ENCODE peak calls at places on chromosome 10, in five cellular contexts. One of them, this sample, is unnamed.

GRCh38 chr10:102167861-102168260 is 15.7 kb downstream of the NOLC1 start:
- DNase-seq in gastrocnemius medialis: no peak
- DNase-seq in GM23338: no peak
- DNase-seq in Calu3: no peak
- DNase-seq in colonic mucosa: no peak
- DNase-seq in this sample: no peak

GRCh38 chr10:73983096-73984047 is 14.5 kb upstream of the VCL start:
- DNase-seq in gastrocnemius medialis: no peak
- DNase-seq in GM23338: no peak
- DNase-seq in Calu3: no peak
- DNase-seq in colonic mucosa: no peak
- DNase-seq in this sample: no peak

GRCh38 chr10:2851544-2851943 is 215.8 kb upstream of the PFKP start:
- DNase-seq in gastrocnemius medialis: no peak
- DNase-seq in GM23338: no peak
- DNase-seq in Calu3: no peak
- DNase-seq in colonic mucosa: no peak
- DNase-seq in this sample: no peak

GRCh38 chr10:106795619-106796018 is 368.9 kb downstream of the SORCS1 start:
- DNase-seq in gastrocnemius medialis: no peak
- DNase-seq in GM23338: peak; percentile 74
- DNase-seq in Calu3: no peak
- DNase-seq in colonic mucosa: peak; percentile 22
- DNase-seq in this sample: no peak

GRCh38 chr10:86730227-86730626 is 26.2 kb upstream of the BMPR1A start:
- DNase-seq in gastrocnemius medialis: no peak
- DNase-seq in GM23338: no peak
- DNase-seq in Calu3: no peak
- DNase-seq in colonic mucosa: peak; percentile 77
- DNase-seq in this sample: no peak

GRCh38 chr10:88707429-88708110 is 1.5 kb downstream of the LIPK start:
- DNase-seq in gastrocnemius medialis: no peak
- DNase-seq in GM23338: no peak
- DNase-seq in Calu3: peak; percentile 22
- DNase-seq in colonic mucosa: no peak
- DNase-seq in this sample: no peak

GRCh38 chr10:20256969-20257368 is 440.7 kb downstream of the PLXDC2 start:
- DNase-seq in gastrocnemius medialis: no peak
- DNase-seq in GM23338: peak; percentile 30
- DNase-seq in Calu3: no peak
- DNase-seq in colonic mucosa: no peak
- DNase-seq in this sample: no peak

GRCh38 chr10:51063659-51064535 is 10.4 kb upstream of the PRKG1 start:
- DNase-seq in gastrocnemius medialis: no peak
- DNase-seq in GM23338: peak; percentile 70
- DNase-seq in Calu3: no peak
- DNase-seq in colonic mucosa: no peak
- DNase-seq in this sample: no peak

GRCh38 chr10:109454691-109455090 is 468.6 kb downstream of the XPNPEP1 start:
- DNase-seq in gastrocnemius medialis: no peak
- DNase-seq in GM23338: no peak
- DNase-seq in Calu3: no peak
- DNase-seq in colonic mucosa: no peak
- DNase-seq in this sample: no peak

GRCh38 chr10:51269816-51270215 is 195.5 kb downstream of the PRKG1 start:
- DNase-seq in gastrocnemius medialis: no peak
- DNase-seq in GM23338: no peak
- DNase-seq in Calu3: no peak
- DNase-seq in colonic mucosa: no peak
- DNase-seq in this sample: no peak

GRCh38 chr10:97069576-97070362 is 116.0 kb downstream of the SLIT1 start:
- DNase-seq in gastrocnemius medialis: no peak
- DNase-seq in GM23338: no peak
- DNase-seq in Calu3: peak; percentile 14
- DNase-seq in colonic mucosa: no peak
- DNase-seq in this sample: no peak

GRCh38 chr10:11673346-11674330 is 62.2 kb upstream of the USP6NL start:
- DNase-seq in gastrocnemius medialis: no peak
- DNase-seq in GM23338: no peak
- DNase-seq in Calu3: no peak
- DNase-seq in colonic mucosa: no peak
- DNase-seq in this sample: no peak

GRCh38 chr10:49273082-49273465 is 25.9 kb upstream of the C10orf71 start:
- DNase-seq in gastrocnemius medialis: no peak
- DNase-seq in GM23338: no peak
- DNase-seq in Calu3: no peak
- DNase-seq in colonic mucosa: no peak
- DNase-seq in this sample: peak; percentile 70

GRCh38 chr10:49270565-49270964 is 28.4 kb upstream of the C10orf71 start:
- DNase-seq in gastrocnemius medialis: no peak
- DNase-seq in GM23338: no peak
- DNase-seq in Calu3: no peak
- DNase-seq in colonic mucosa: no peak
- DNase-seq in this sample: no peak

GRCh38 chr10:49272251-49273081 is 26.5 kb upstream of the C10orf71 start:
- DNase-seq in gastrocnemius medialis: peak; percentile 86
- DNase-seq in GM23338: no peak
- DNase-seq in Calu3: no peak
- DNase-seq in colonic mucosa: no peak
- DNase-seq in this sample: peak; percentile 82

GRCh38 chr10:49269523-49269922 is 29.4 kb upstream of the C10orf71 start:
- DNase-seq in gastrocnemius medialis: no peak
- DNase-seq in GM23338: no peak
- DNase-seq in Calu3: no peak
- DNase-seq in colonic mucosa: no peak
- DNase-seq in this sample: peak; percentile 48

DNA sequence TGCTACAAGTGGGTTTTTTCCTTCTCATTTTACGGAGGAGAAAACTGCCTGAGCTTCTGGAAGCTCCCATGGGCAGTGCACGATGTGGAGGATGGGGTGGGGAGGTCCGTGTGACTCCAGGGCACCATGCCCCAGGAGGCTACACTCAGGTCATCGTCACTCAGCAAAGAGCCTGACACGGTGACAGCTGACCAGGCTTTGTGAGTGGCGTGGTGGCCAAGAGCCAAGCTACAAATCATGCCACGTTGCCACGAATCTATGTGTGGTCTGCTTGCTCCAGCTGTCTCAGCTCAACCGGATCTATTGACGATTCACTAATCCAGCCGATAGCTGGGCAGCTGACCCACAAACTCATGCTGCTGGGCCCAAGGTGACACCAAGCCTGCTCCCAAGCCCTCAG is 27.6 kb upstream of the C10orf71 start:
- DNase-seq in gastrocnemius medialis: peak; percentile 65
- DNase-seq in GM23338: no peak
- DNase-seq in Calu3: no peak
- DNase-seq in colonic mucosa: no peak
- DNase-seq in this sample: peak; percentile 53
- TF ChIP-seq CTCF in gastrocnemius medialis: no peak
- TF ChIP-seq CTCF in GM23338: no peak
- TF ChIP-seq CTCF in Calu3: no peak
- TF ChIP-seq CTCF in colonic mucosa: no peak
- TF ChIP-seq CTCF in this sample: no peak

GRCh38 chr10:34310234-34310633 is 504.9 kb downstream of the PARD3 start:
- DNase-seq in gastrocnemius medialis: no peak
- DNase-seq in GM23338: no peak
- DNase-seq in Calu3: no peak
- DNase-seq in colonic mucosa: no peak
- DNase-seq in this sample: no peak

GRCh38 chr10:34303022-34303421 is 512.1 kb downstream of the PARD3 start:
- DNase-seq in gastrocnemius medialis: no peak
- DNase-seq in GM23338: no peak
- DNase-seq in Calu3: no peak
- DNase-seq in colonic mucosa: no peak
- DNase-seq in this sample: no peak

GRCh38 chr10:34305189-34305588 is 509.9 kb downstream of the PARD3 start:
- DNase-seq in gastrocnemius medialis: no peak
- DNase-seq in GM23338: peak; percentile 96
- DNase-seq in Calu3: peak; percentile 67
- DNase-seq in colonic mucosa: peak; percentile 22
- DNase-seq in this sample: no peak
- TF ChIP-seq CTCF in gastrocnemius medialis: no peak
- TF ChIP-seq CTCF in GM23338: peak; percentile 71
- TF ChIP-seq CTCF in Calu3: no peak
- TF ChIP-seq CTCF in colonic mucosa: no peak
- TF ChIP-seq CTCF in this sample: no peak

GRCh38 chr10:110802551-110803238 is 69.0 kb upstream of the PDCD4 start:
- DNase-seq in gastrocnemius medialis: no peak
- DNase-seq in GM23338: no peak
- DNase-seq in Calu3: peak; percentile 5
- DNase-seq in colonic mucosa: peak; percentile 78
- DNase-seq in this sample: no peak

GRCh38 chr10:110803239-110803593 is 68.5 kb upstream of the PDCD4 start:
- DNase-seq in gastrocnemius medialis: no peak
- DNase-seq in GM23338: no peak
- DNase-seq in Calu3: no peak
- DNase-seq in colonic mucosa: no peak
- DNase-seq in this sample: no peak

GRCh38 chr10:110805292-110805691 is 66.4 kb upstream of the PDCD4 start:
- DNase-seq in gastrocnemius medialis: no peak
- DNase-seq in GM23338: no peak
- DNase-seq in Calu3: no peak
- DNase-seq in colonic mucosa: no peak
- DNase-seq in this sample: no peak

GRCh38 chr10:110802090-110802489 is 69.6 kb upstream of the PDCD4 start:
- DNase-seq in gastrocnemius medialis: no peak
- DNase-seq in GM23338: no peak
- DNase-seq in Calu3: no peak
- DNase-seq in colonic mucosa: no peak
- DNase-seq in this sample: no peak

DNA sequence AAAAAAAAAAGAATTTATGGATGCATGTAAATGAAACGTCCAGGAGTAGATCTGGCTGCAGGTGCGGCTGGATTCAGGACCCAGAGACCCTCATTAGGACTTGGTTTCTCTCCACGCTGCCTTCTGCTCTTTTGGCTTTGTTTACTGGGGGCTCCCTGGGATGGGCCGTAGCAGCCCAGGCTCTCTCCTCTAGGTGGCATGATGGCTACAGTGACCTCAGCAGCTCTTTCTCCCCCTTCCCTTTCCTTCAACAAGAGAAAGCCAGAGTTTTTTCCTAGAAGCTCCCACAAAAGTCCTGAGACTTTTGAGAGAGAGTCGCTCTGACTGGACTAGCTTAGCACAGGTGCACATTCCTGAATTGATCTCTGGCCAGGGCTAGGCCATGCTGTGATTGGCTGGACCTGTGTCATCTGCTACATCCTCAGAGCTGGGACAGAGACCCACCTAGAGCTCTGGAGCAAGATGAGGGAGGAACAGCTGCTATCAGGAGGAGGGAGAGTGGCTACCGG is 67.8 kb upstream of the PDCD4 start:
- DNase-seq in gastrocnemius medialis: no peak
- DNase-seq in GM23338: peak; percentile 77
- DNase-seq in Calu3: peak; percentile 40
- DNase-seq in colonic mucosa: peak; percentile 79
- DNase-seq in this sample: no peak
- TF ChIP-seq CTCF in gastrocnemius medialis: peak; percentile 49
- TF ChIP-seq CTCF in GM23338: peak; percentile 63
- TF ChIP-seq CTCF in Calu3: peak; percentile 13
- TF ChIP-seq CTCF in colonic mucosa: peak; percentile 65
- TF ChIP-seq CTCF in this sample: peak; percentile 76

DNA sequence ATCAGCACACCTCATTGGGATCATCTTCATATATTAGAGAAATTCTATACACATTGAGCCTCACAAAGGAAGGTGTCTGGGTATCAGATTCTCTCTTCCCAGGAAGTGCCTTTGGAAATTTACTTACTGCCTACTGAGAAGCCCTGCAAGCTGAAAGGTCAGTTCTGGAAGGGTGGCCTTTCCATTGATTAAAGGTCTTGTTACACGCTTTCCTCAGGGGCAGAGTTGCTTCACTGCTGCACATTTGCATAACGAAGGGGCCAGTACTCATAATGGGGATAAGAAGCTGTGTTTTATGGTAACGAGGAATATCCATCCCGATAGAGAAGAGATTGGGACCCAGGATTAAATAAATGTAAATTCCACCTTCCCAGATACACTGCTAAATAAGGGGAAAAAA is 19.4 kb upstream of the IL15RA start:
- DNase-seq in gastrocnemius medialis: no peak
- DNase-seq in GM23338: peak; percentile 48
- DNase-seq in Calu3: no peak
- DNase-seq in colonic mucosa: peak; percentile 3
- DNase-seq in this sample: peak; percentile 17
- TF ChIP-seq CTCF in gastrocnemius medialis: no peak
- TF ChIP-seq CTCF in GM23338: no peak
- TF ChIP-seq CTCF in Calu3: no peak
- TF ChIP-seq CTCF in colonic mucosa: no peak
- TF ChIP-seq CTCF in this sample: no peak

DNA sequence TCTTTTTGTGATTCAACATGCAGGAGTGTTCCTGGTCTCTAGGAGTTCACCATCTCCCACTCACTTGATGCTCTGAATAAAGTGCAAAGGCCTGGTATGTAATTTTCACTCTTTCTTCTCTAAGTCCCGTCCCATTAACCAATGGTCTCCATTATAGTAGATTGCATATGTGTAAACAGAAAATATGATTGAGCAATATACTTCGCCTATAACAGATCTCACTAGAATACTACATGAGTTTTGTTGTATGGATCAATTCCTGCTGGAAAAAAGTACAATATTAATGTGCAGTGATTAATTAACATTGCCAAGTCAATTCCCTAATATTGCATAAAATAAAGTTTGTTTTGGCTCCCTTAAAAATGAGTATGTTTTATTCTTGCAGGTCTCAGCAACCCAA is 37.6 kb upstream of the ATOH7 start:
- DNase-seq in gastrocnemius medialis: no peak
- DNase-seq in GM23338: no peak
- DNase-seq in Calu3: no peak
- DNase-seq in colonic mucosa: no peak
- DNase-seq in this sample: no peak
- TF ChIP-seq CTCF in gastrocnemius medialis: no peak
- TF ChIP-seq CTCF in GM23338: no peak
- TF ChIP-seq CTCF in Calu3: no peak
- TF ChIP-seq CTCF in colonic mucosa: no peak
- TF ChIP-seq CTCF in this sample: no peak

GRCh38 chr10:115018185-115018931 is 74.8 kb upstream of the ATRNL1 start:
- DNase-seq in gastrocnemius medialis: no peak
- DNase-seq in GM23338: no peak
- DNase-seq in Calu3: no peak
- DNase-seq in colonic mucosa: no peak
- DNase-seq in this sample: no peak

GRCh38 chr10:115026041-115026779 is 67.0 kb upstream of the ATRNL1 start:
- DNase-seq in gastrocnemius medialis: no peak
- DNase-seq in GM23338: peak; percentile 45
- DNase-seq in Calu3: no peak
- DNase-seq in colonic mucosa: no peak
- DNase-seq in this sample: no peak

GRCh38 chr10:115020449-115020848 is 72.7 kb upstream of the ATRNL1 start:
- DNase-seq in gastrocnemius medialis: no peak
- DNase-seq in GM23338: no peak
- DNase-seq in Calu3: no peak
- DNase-seq in colonic mucosa: no peak
- DNase-seq in this sample: no peak

GRCh38 chr10:115028419-115028818 is 64.7 kb upstream of the ATRNL1 start:
- DNase-seq in gastrocnemius medialis: no peak
- DNase-seq in GM23338: no peak
- DNase-seq in Calu3: no peak
- DNase-seq in colonic mucosa: no peak
- DNase-seq in this sample: no peak

GRCh38 chr10:115022754-115023153 is 70.4 kb upstream of the ATRNL1 start:
- DNase-seq in gastrocnemius medialis: no peak
- DNase-seq in GM23338: no peak
- DNase-seq in Calu3: no peak
- DNase-seq in colonic mucosa: no peak
- DNase-seq in this sample: no peak
- TF ChIP-seq CTCF in gastrocnemius medialis: no peak
- TF ChIP-seq CTCF in GM23338: no peak
- TF ChIP-seq CTCF in Calu3: no peak
- TF ChIP-seq CTCF in colonic mucosa: no peak
- TF ChIP-seq CTCF in this sample: no peak